ENCODE peak calls at places on chromosomes 5 and 9, in five cellular contexts. U, Q, P, C and H are unnamed samples.

GRCh38 chr9:72998363-72998762 is 45.5 kb upstream of the ALDH1A1 start:
- DNase-seq in U (no peak), Q (no peak), P (no peak), C (no peak), H (no peak)

GRCh38 chr5:38598994-38599611 is 42.7 kb upstream of the LIFR start:
- DNase-seq in U (peak), Q (no peak), P (no peak), C (no peak), H (peak)

GRCh38 chr5:69138796-69139195 is 28.2 kb upstream of the CCNB1 start:
- DNase-seq in U (no peak), Q (no peak), P (no peak), C (no peak), H (no peak)

GRCh38 chr9:94919376-94920098 is 193.0 kb downstream of the AOPEP start:
- DNase-seq in U (no peak), Q (no peak), P (no peak), C (peak), H (no peak)

GRCh38 chr9:77546391-77546790 is 101.7 kb downstream of the GNA14 start:
- DNase-seq in U (no peak), Q (no peak), P (no peak), C (no peak), H (no peak)

GRCh38 chr9:137694962-137695875 is 76.4 kb downstream of the EHMT1 start:
- DNase-seq in U (peak), Q (no peak), P (no peak), C (peak), H (peak)

GRCh38 chr5:169416583-169417196 is 115.8 kb upstream of the SLIT3 start:
- DNase-seq in U (no peak), Q (peak), P (no peak), C (peak), H (no peak)

GRCh38 chr5:169717298-169717697 is 80.2 kb downstream of the DOCK2 start:
- DNase-seq in U (no peak), Q (no peak), P (no peak), C (no peak), H (no peak)

GRCh38 chr9:33081128-33081851 is 4.8 kb upstream of the SMU1 start:
- DNase-seq in U (peak), Q (no peak), P (peak), C (peak), H (peak)

GRCh38 chr9:113888976-113889375 is 12.9 kb downstream of the ZNF618 start:
- DNase-seq in U (no peak), Q (no peak), P (no peak), C (no peak), H (no peak)

GRCh38 chr5:98365126-98365525 is 408.3 kb upstream of the RGMB start:
- DNase-seq in U (no peak), Q (no peak), P (no peak), C (no peak), H (no peak)

GRCh38 chr5:93924628-93925027 is 183.2 kb upstream of the POU5F2 start:
- DNase-seq in U (no peak), Q (no peak), P (no peak), C (no peak), H (no peak)

GRCh38 chr9:2613730-2614271 is 7.8 kb upstream of the VLDLR start:
- DNase-seq in U (no peak), Q (no peak), P (no peak), C (peak), H (no peak)

GRCh38 chr5:61399679-61400078 is 67.6 kb downstream of the ZSWIM6 start:
- DNase-seq in U (no peak), Q (no peak), P (no peak), C (no peak), H (no peak)

GRCh38 chr5:168747987-168748777 is 169.0 kb upstream of the PANK3 start:
- DNase-seq in U (peak), Q (peak), P (no peak), C (peak), H (peak)

GRCh38 chr5:173293817-173294672 is 34.2 kb downstream of the STC2 start:
- DNase-seq in U (peak), Q (peak), P (peak), C (peak), H (peak)

GRCh38 chr9:73348485-73348884 is 196.8 kb downstream of the ANXA1 start:
- DNase-seq in U (no peak), Q (no peak), P (no peak), C (peak), H (no peak)

GRCh38 chr9:90003046-90003355 is 398.2 kb downstream of the GADD45G start:
- DNase-seq in U (no peak), Q (peak), P (no peak), C (no peak), H (no peak)

GRCh38 chr9:19967567-19968459 is 179.0 kb upstream of the SLC24A2 start:
- DNase-seq in U (no peak), Q (no peak), P (no peak), C (peak), H (no peak)

GRCh38 chr9:32069169-32069813 is 315.2 kb upstream of the ACO1 start:
- DNase-seq in U (peak), Q (no peak), P (no peak), C (no peak), H (peak)

GRCh38 chr5:113115061-113115460 is 138.5 kb downstream of the DCP2 start:
- DNase-seq in U (no peak), Q (no peak), P (no peak), C (no peak), H (no peak)

GRCh38 chr9:128190013-128190412 is 1.4 kb downstream of the CIZ1 start:
- DNase-seq in U (no peak), Q (no peak), P (no peak), C (no peak), H (no peak)

GRCh38 chr5:64865662-64866061 is 96.9 kb downstream of the CWC27 start:
- DNase-seq in U (no peak), Q (no peak), P (no peak), C (no peak), H (no peak)

GRCh38 chr9:123607987-123608565 is 252.1 kb downstream of the CRB2 start:
- DNase-seq in U (no peak), Q (no peak), P (peak), C (no peak), H (no peak)

GRCh38 chr5:150301901-150302300 is 804 bp downstream of the ARSI start:
- DNase-seq in U (no peak), Q (no peak), P (no peak), C (peak), H (no peak)

GRCh38 chr5:179122411-179123108 is 62.4 kb downstream of the ZNF354C start:
- DNase-seq in U (no peak), Q (peak), P (no peak), C (peak), H (peak)

GRCh38 chr5:103260951-103261350 is 2.4 kb downstream of the MACIR start:
- DNase-seq in U (no peak), Q (no peak), P (no peak), C (no peak), H (no peak)

GRCh38 chr5:37966291-37966690 is 126.5 kb upstream of the GDNF start:
- DNase-seq in U (no peak), Q (no peak), P (no peak), C (no peak), H (no peak)

GRCh38 chr5:2724831-2725230 is 26.6 kb downstream of the IRX2 start:
- DNase-seq in U (no peak), Q (no peak), P (no peak), C (peak), H (no peak)

GRCh38 chr9:133470427-133470924 is 8.4 kb downstream of the SLC2A6 start:
- DNase-seq in U (no peak), Q (no peak), P (no peak), C (peak), H (no peak)

GRCh38 chr9:107942870-107943269 is 453.3 kb upstream of the KLF4 start:
- DNase-seq in U (no peak), Q (no peak), P (no peak), C (no peak), H (no peak)

GRCh38 chr9:128946945-128947422 is 419 bp downstream of the DOLK start:
- DNase-seq in U (no peak), Q (no peak), P (peak), C (no peak), H (no peak)

GRCh38 chr5:127705120-127705892 is 2.1 kb downstream of the CCDC192 start:
- DNase-seq in U (no peak), Q (no peak), P (no peak), C (no peak), H (no peak)

GRCh38 chr9:97398999-97399758 is 12.7 kb upstream of the TDRD7 start:
- DNase-seq in U (peak), Q (no peak), P (peak), C (peak), H (peak)

GRCh38 chr5:62132279-62132678 is 173.7 kb upstream of the KIF2A start:
- DNase-seq in U (no peak), Q (no peak), P (no peak), C (no peak), H (no peak)

GRCh38 chr5:9156282-9156681 is 389.6 kb downstream of the SEMA5A start:
- DNase-seq in U (no peak), Q (no peak), P (no peak), C (peak), H (peak)

GRCh38 chr5:180590543-180591248 is 603 bp downstream of the SCGB3A1 start:
- DNase-seq in U (no peak), Q (no peak), P (no peak), C (peak), H (no peak)

GRCh38 chr9:109868722-109869121 is 88.7 kb downstream of the PALM2AKAP2 start:
- DNase-seq in U (no peak), Q (no peak), P (no peak), C (no peak), H (no peak)

GRCh38 chr9:93127395-93127911 is 6.6 kb downstream of the NINJ1 start:
- DNase-seq in U (no peak), Q (peak), P (no peak), C (peak), H (no peak)

GRCh38 chr5:106640511-106640910 is 1030.2 kb downstream of the EFNA5 start:
- DNase-seq in U (no peak), Q (no peak), P (no peak), C (no peak), H (no peak)

GRCh38 chr5:106634375-106634774 is 1036.4 kb downstream of the EFNA5 start:
- DNase-seq in U (no peak), Q (no peak), P (no peak), C (no peak), H (no peak)

GRCh38 chr5:106637275-106637674 is 1033.5 kb downstream of the EFNA5 start:
- DNase-seq in U (no peak), Q (no peak), P (no peak), C (no peak), H (no peak)

DNA sequence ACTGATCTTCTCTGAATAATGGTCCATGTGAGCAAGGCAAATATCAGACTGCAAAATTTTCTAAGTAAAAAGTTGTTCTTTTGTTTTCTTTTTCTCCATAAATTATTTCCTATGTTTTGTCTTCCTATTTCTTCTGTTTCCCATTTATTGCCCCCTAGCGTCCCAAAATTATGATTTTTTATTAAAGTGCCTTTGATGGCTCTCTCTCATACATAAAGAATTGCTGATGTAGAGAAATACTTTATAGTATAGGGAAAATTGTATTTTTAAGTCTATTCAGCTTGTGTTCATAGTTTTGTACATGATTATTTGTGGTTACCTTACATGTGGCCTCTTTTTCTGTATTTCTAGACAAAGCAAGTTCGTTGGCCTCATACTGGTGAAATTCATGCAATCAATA is 1031.2 kb downstream of the EFNA5 start:
- DNase-seq in U (no peak), Q (no peak), P (no peak), C (no peak), H (no peak)
- TF ChIP-seq CTCF in U (no peak), Q (no peak), P (no peak), C (no peak), H (no peak)

GRCh38 chr5:80141147-80141671 is 106.1 kb downstream of the THBS4 start:
- DNase-seq in U (no peak), Q (peak), P (no peak), C (peak), H (no peak)

GRCh38 chr5:80139573-80139972 is 104.4 kb downstream of the THBS4 start:
- DNase-seq in U (no peak), Q (no peak), P (no peak), C (no peak), H (no peak)

GRCh38 chr5:80140496-80140895 is 105.3 kb downstream of the THBS4 start:
- DNase-seq in U (no peak), Q (no peak), P (no peak), C (no peak), H (no peak)

GRCh38 chr5:80134879-80135278 is 99.7 kb downstream of the THBS4 start:
- DNase-seq in U (no peak), Q (no peak), P (no peak), C (no peak), H (no peak)

GRCh38 chr5:80136751-80137272 is 101.7 kb downstream of the THBS4 start:
- DNase-seq in U (no peak), Q (no peak), P (no peak), C (no peak), H (no peak)
- TF ChIP-seq CTCF in U (no peak), Q (no peak), P (no peak), C (no peak), H (no peak)

GRCh38 chr5:74052441-74052840 is 426.4 kb downstream of the ARHGEF28 start:
- DNase-seq in U (no peak), Q (no peak), P (no peak), C (no peak), H (no peak)

GRCh38 chr5:74054139-74054538 is 428.1 kb downstream of the ARHGEF28 start:
- DNase-seq in U (no peak), Q (no peak), P (no peak), C (no peak), H (no peak)

GRCh38 chr5:74055446-74056097 is 429.6 kb downstream of the ARHGEF28 start:
- DNase-seq in U (no peak), Q (no peak), P (no peak), C (peak), H (no peak)

GRCh38 chr5:74056102-74056788 is 430.2 kb downstream of the ARHGEF28 start:
- DNase-seq in U (no peak), Q (no peak), P (no peak), C (no peak), H (no peak)

DNA sequence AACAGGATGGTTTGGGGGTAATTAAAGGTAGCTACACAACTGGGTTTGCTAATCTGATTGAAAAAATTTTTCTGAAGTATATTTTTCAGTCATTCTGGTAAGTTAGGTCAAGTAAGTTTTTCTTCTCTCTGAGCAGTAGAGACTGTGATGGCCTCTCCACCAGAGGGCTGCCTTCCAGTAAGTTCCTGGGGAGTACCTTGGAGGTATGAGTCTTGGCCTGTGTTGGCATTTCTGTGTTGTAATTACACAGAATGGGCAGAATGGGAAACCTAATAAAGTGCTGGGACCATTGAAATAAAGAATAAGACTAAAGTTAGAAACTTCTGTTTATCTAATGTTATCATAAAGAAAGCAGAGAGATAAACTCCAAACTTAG is 430.8 kb downstream of the ARHGEF28 start:
- DNase-seq in U (peak), Q (no peak), P (no peak), C (peak), H (peak)
- TF ChIP-seq CTCF in U (peak), Q (no peak), P (peak), C (peak), H (peak)

GRCh38 chr5:87900419-87900818 is 368.2 kb downstream of the TMEM161B start:
- DNase-seq in U (no peak), Q (no peak), P (no peak), C (no peak), H (no peak)

DNA sequence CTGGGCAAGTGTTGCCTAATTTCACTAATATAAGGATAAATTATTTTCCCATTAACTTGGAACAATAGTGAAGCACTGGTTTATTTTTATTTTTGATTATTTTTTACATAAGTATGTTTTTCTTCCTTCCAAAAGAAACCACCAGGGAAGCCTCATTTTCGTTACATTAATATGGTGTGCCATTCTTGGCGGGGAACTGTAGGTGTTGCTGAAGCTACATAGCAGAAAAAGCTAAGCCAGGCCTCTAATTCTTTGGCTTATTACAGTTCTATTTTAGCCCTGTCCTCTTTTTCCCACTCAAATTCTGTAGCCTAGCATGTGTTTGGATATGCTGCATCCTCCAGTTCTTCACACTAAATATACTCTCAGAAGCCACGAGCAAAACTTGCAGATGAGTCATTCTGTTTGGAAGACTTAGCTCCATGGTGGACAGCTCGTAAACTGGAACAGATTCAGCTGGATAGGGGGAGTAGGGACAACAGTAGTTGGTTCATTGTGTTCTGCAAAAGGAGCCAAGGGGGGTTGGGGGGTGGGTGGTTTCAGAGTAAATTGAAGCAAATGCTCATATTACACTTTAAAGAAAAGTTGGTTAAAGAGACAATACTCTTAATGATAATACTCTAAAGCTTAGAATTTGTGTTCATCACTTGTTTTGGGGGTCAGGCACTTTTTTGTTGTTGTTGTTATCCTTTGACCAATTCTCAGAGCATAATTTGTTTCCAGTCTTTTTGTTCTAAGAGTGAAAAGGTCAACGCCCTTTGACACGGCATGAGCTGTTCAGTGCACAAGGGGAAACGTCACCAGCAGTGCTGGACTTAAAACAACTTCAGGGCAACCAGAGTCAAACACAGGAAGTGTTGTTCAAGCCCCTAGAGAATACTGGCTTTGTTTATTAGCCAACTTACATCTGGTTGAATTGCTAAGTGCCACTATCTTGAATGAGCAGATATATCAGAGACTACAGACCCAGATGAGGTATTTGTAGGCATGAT is 369.2 kb downstream of the TMEM161B start:
- DNase-seq in U (peak), Q (no peak), P (no peak), C (peak), H (peak)
- TF ChIP-seq CTCF in U (peak), Q (no peak), P (no peak), C (peak), H (no peak)

GRCh38 chr5:146394486-146394885 is 52.6 kb upstream of the TCERG1 start:
- DNase-seq in U (no peak), Q (no peak), P (no peak), C (no peak), H (no peak)

GRCh38 chr5:146395233-146395632 is 51.9 kb upstream of the TCERG1 start:
- DNase-seq in U (no peak), Q (no peak), P (no peak), C (no peak), H (no peak)

GRCh38 chr5:146388418-146388817 is 49.8 kb downstream of the POU4F3 start:
- DNase-seq in U (no peak), Q (no peak), P (no peak), C (no peak), H (no peak)

GRCh38 chr5:146390469-146390868 is 51.8 kb downstream of the POU4F3 start:
- DNase-seq in U (peak), Q (no peak), P (no peak), C (peak), H (peak)
- TF ChIP-seq CTCF in U (no peak), Q (no peak), P (no peak), C (peak), H (peak)

GRCh38 chr5:16392718-16393117 is 72.9 kb downstream of the ZNF622 start:
- DNase-seq in U (no peak), Q (no peak), P (no peak), C (no peak), H (no peak)
- TF ChIP-seq CTCF in U (no peak), Q (no peak), P (no peak), C (no peak), H (no peak)

GRCh38 chr9:84742261-84742660 is 72.7 kb downstream of the NTRK2 start:
- DNase-seq in U (no peak), Q (no peak), P (no peak), C (peak), H (no peak)
- TF ChIP-seq CTCF in U (no peak), Q (no peak), P (no peak), C (peak), H (no peak)

DNA sequence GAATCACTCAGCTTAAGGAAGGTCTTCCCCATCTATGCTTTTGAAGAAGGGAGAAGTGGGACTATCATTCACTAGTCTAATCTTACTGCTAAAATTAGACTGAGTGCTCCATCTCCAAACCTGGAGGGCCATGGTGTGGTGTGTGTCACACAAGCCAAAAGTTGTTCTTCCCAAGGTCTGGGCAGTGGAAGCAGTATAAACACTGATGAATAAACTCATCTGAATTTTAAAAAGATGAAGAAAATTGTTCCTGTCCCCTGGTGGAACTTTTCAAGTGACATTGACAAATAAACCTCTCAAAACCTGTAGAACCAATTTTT is 16.2 kb downstream of the STX17 start:
- DNase-seq in U (no peak), Q (no peak), P (no peak), C (no peak), H (no peak)
- TF ChIP-seq CTCF in U (no peak), Q (no peak), P (no peak), C (no peak), H (no peak)

GRCh38 chr5:141199359-141200235 is at the start of gene PCDHB11:
- DNase-seq in U (peak), Q (no peak), P (no peak), C (peak), H (no peak)
- TF ChIP-seq CTCF in U (peak), Q (no peak), P (peak), C (peak), H (peak)